ENCODE peak calls at places on chromosomes 4 and X, in nine cellular contexts. Y is stomach, E is MCF 10A, B is heart left ventricle, O is astrocyte of the spinal cord, M is MM.1S, D is NB4, L is testis, N is cardiac muscle cell. V is an unnamed sample.
A peak's percentile ranks its signal among the peaks of the same experiment; 100 is the strongest.

GRCh38 chr4:151195801-151196200 is 81.2 kb upstream of the PRSS48 start:
- DNase-seq in N (peak; percentile 59), O (peak; percentile 71), B (no peak), L (no peak), Y (no peak), D (no peak), M (no peak), E (peak; percentile 44), V (no peak)

GRCh38 chr4:3851881-3852280 is 85.7 kb downstream of the ADRA2C start:
- DNase-seq in E (no peak), O (no peak), Y (no peak), L (no peak), M (no peak), N (no peak), D (no peak), B (no peak), V (no peak)

GRCh38 chrX:85851418-85851817 is 195.9 kb downstream of the CHM start:
- DNase-seq in B (no peak), N (peak; percentile 11), O (no peak), L (peak; percentile 15), Y (peak; percentile 28), M (peak; percentile 27), E (no peak), D (no peak), V (no peak)

GRCh38 chr4:152045781-152046571 is 285.2 kb upstream of the GATB start:
- DNase-seq in D (no peak), N (peak; percentile 20), O (no peak), M (no peak), Y (peak; percentile 50), L (peak; percentile 66), E (no peak), B (peak; percentile 47), V (no peak)

GRCh38 chr4:70583952-70584834 is 7.9 kb upstream of the AMBN start:
- DNase-seq in O (no peak), N (no peak), D (no peak), Y (peak; percentile 39), E (peak; percentile 94), M (no peak), L (no peak), B (no peak), V (no peak)

GRCh38 chr4:65623509-65623908 is 46.8 kb downstream of the EPHA5 start:
- DNase-seq in N (peak; percentile 26), Y (no peak), B (no peak), M (no peak), D (no peak), E (peak; percentile 8), O (peak; percentile 83), L (no peak), V (no peak)

GRCh38 chr4:86556791-86557415 is 37.2 kb upstream of the PTPN13 start:
- DNase-seq in L (no peak), M (no peak), O (peak; percentile 35), D (peak; percentile 71), E (peak; percentile 34), N (no peak), B (no peak), Y (no peak), V (no peak)

GRCh38 chrX:102654696-102655095 is 3.4 kb downstream of the GPRASP1 start:
- DNase-seq in B (no peak), L (no peak), Y (no peak), N (peak; percentile 10), E (no peak), O (no peak), D (no peak), M (no peak), V (no peak)

GRCh38 chr4:62243895-62244294 is 1043.8 kb downstream of the ADGRL3 start:
- DNase-seq in O (no peak), Y (no peak), M (no peak), E (peak; percentile 10), N (no peak), D (no peak), B (no peak), L (no peak), V (no peak)

GRCh38 chrX:96650023-96650422 is 34.6 kb upstream of the DIAPH2 start:
- DNase-seq in M (no peak), L (no peak), D (no peak), E (peak; percentile 1), Y (no peak), O (no peak), N (no peak), B (no peak), V (no peak)

GRCh38 chrX:38166478-38167083 is 54.1 kb downstream of the SRPX start:
- DNase-seq in B (no peak), M (peak; percentile 36), O (peak; percentile 35), E (peak; percentile 52), L (peak; percentile 17), D (peak; percentile 39), Y (no peak), N (peak; percentile 47), V (no peak)

GRCh38 chr4:41964401-41964800 is 17.2 kb upstream of the DCAF4L1 start:
- DNase-seq in L (no peak), N (no peak), E (no peak), B (no peak), M (no peak), Y (no peak), D (no peak), O (no peak), V (no peak)

GRCh38 chrX:1181131-1181530 is 31.3 kb downstream of the CRLF2 start:
- DNase-seq in E (no peak), B (no peak), D (no peak), N (no peak), M (no peak), O (no peak), L (no peak), Y (no peak), V (no peak)

GRCh38 chrX:37509349-37509748 is 62.1 kb upstream of the LANCL3 start:
- DNase-seq in Y (no peak), D (peak; percentile 28), B (no peak), L (no peak), O (peak; percentile 5), M (peak; percentile 7), N (peak; percentile 7), E (peak; percentile 22), V (no peak)

GRCh38 chr4:15031993-15032660 is 29.8 kb downstream of the CPEB2 start:
- DNase-seq in N (no peak), M (no peak), Y (no peak), O (no peak), E (no peak), B (no peak), L (no peak), D (no peak), V (no peak)

GRCh38 chr4:22336822-22337221 is 179.0 kb downstream of the ADGRA3 start:
- DNase-seq in E (no peak), N (no peak), Y (no peak), L (no peak), O (no peak), M (no peak), B (no peak), D (no peak), V (no peak)

GRCh38 chr4:183602444-183603102 is 56.4 kb downstream of the RWDD4 start:
- DNase-seq in N (peak; percentile 37), D (no peak), O (no peak), B (no peak), L (peak; percentile 41), Y (no peak), M (no peak), E (peak; percentile 30), V (no peak)
- TF ChIP-seq CTCF in N (peak; percentile 42), D (no peak), O (peak; percentile 35), B (no peak), L (peak; percentile 27), Y (peak; percentile 28), M (no peak), E (peak; percentile 22), V (no peak)

DNA sequence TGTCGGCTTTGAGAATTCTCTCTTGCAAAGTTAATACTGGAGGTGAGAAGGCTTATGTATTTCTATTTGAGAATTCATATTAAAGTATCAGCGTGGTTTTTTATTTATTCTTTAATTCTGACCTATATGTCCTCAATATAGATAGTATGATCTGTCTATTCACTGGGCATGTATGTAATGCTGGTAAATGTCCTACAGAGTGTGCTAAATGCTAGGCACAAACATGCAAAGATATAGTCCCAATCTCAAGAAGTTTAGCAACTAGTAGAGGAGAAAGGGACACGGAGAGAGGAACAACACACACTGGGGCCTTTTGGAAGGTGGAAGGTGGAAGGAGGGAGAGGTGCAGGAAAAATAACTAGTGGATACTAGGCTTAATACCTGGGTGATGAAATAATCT is 11.0 kb upstream of the BMPR1B start:
- DNase-seq in L (no peak), B (no peak), N (no peak), D (no peak), O (no peak), E (peak; percentile 31), M (no peak), Y (no peak), V (no peak)
- TF ChIP-seq CTCF in L (no peak), B (no peak), N (no peak), D (no peak), O (no peak), E (peak; percentile 38), M (peak; percentile 16), Y (no peak), V (no peak)

GRCh38 chr4:138519436-138519835 is 277.3 kb upstream of the SLC7A11 start:
- DNase-seq in Y (no peak), N (no peak), L (no peak), O (no peak), D (no peak), B (no peak), M (no peak), E (no peak), V (no peak)

GRCh38 chr4:138521809-138522208 is 279.7 kb upstream of the SLC7A11 start:
- DNase-seq in B (no peak), D (no peak), E (no peak), O (no peak), N (no peak), Y (no peak), L (no peak), M (no peak), V (no peak)

GRCh38 chr4:138522366-138522765 is 280.2 kb upstream of the SLC7A11 start:
- DNase-seq in M (peak; percentile 16), L (no peak), E (peak; percentile 45), B (no peak), N (peak; percentile 45), D (peak; percentile 39), O (peak; percentile 25), Y (no peak), V (no peak)
- TF ChIP-seq CTCF in M (peak; percentile 51), L (peak; percentile 19), E (peak; percentile 52), B (peak; percentile 10), N (peak; percentile 54), D (peak; percentile 38), O (peak; percentile 46), Y (no peak), V (no peak)

GRCh38 chr4:84678976-84679744 is 96.2 kb downstream of the CDS1 start:
- DNase-seq in E (no peak), N (no peak), L (no peak), M (no peak), B (no peak), D (no peak), O (no peak), Y (no peak), V (no peak)

GRCh38 chr4:84683486-84683885 is 100.6 kb downstream of the CDS1 start:
- DNase-seq in D (peak; percentile 4), B (no peak), M (no peak), N (no peak), O (no peak), Y (no peak), L (no peak), E (no peak), V (no peak)

GRCh38 chr4:84683065-84683464 is 100.1 kb downstream of the CDS1 start:
- DNase-seq in E (no peak), L (no peak), N (no peak), B (no peak), D (no peak), O (no peak), M (no peak), Y (no peak), V (no peak)

GRCh38 chr4:84680956-84681355 is 98.0 kb downstream of the CDS1 start:
- DNase-seq in O (no peak), D (no peak), M (no peak), E (no peak), L (no peak), B (no peak), N (no peak), Y (no peak), V (no peak)

GRCh38 chr4:84681488-84682274 is 98.8 kb downstream of the CDS1 start:
- DNase-seq in Y (no peak), M (peak; percentile 7), D (peak; percentile 48), O (peak; percentile 82), E (peak; percentile 45), B (peak; percentile 27), L (no peak), N (peak; percentile 73), V (no peak)
- TF ChIP-seq CTCF in Y (no peak), M (no peak), D (no peak), O (peak; percentile 31), E (no peak), B (no peak), L (no peak), N (peak; percentile 14), V (no peak)